ENCODE peak calls at places on chromosomes 12 and 14, in seven cellular contexts. One of them, this sample, is unnamed.
A peak's percentile ranks its signal among the peaks of the same experiment; 100 is the strongest.

GRCh38 chr12:4830568-4830967 is 79.1 kb upstream of the KCNA1 start:
- DNase-seq in HCT116: no peak
- DNase-seq in psoas muscle: no peak
- DNase-seq in tibial nerve: no peak
- DNase-seq in A549: no peak
- DNase-seq in esophagus squamous epithelium: no peak
- DNase-seq in coronary artery: no peak
- DNase-seq in this sample: no peak

GRCh38 chr14:69572634-69573135 is 2.0 kb downstream of the CCDC177 start:
- DNase-seq in HCT116: no peak
- DNase-seq in psoas muscle: no peak
- DNase-seq in tibial nerve: no peak
- DNase-seq in A549: no peak
- DNase-seq in esophagus squamous epithelium: no peak
- DNase-seq in coronary artery: no peak
- DNase-seq in this sample: no peak

GRCh38 chr12:103645202-103645601 is 58.1 kb downstream of the STAB2 start:
- DNase-seq in HCT116: no peak
- DNase-seq in psoas muscle: no peak
- DNase-seq in tibial nerve: no peak
- DNase-seq in A549: no peak
- DNase-seq in esophagus squamous epithelium: no peak
- DNase-seq in coronary artery: no peak
- DNase-seq in this sample: no peak

GRCh38 chr14:89576132-89576923 is 159.3 kb upstream of the FOXN3 start:
- DNase-seq in HCT116: no peak
- DNase-seq in psoas muscle: no peak
- DNase-seq in tibial nerve: no peak
- DNase-seq in A549: no peak
- DNase-seq in esophagus squamous epithelium: no peak
- DNase-seq in coronary artery: no peak
- DNase-seq in this sample: no peak

GRCh38 chr12:1912580-1913376 is 5.7 kb downstream of the CACNA2D4 start:
- DNase-seq in HCT116: no peak
- DNase-seq in psoas muscle: no peak
- DNase-seq in tibial nerve: peak; percentile 2
- DNase-seq in A549: no peak
- DNase-seq in esophagus squamous epithelium: no peak
- DNase-seq in coronary artery: peak; percentile 70
- DNase-seq in this sample: no peak

GRCh38 chr14:70098257-70098809 is 90.4 kb downstream of the SLC8A3 start:
- DNase-seq in HCT116: no peak
- DNase-seq in psoas muscle: no peak
- DNase-seq in tibial nerve: no peak
- DNase-seq in A549: no peak
- DNase-seq in esophagus squamous epithelium: no peak
- DNase-seq in coronary artery: no peak
- DNase-seq in this sample: no peak

GRCh38 chr14:75724414-75725204 is 63.6 kb downstream of the TTLL5 start:
- DNase-seq in HCT116: no peak
- DNase-seq in psoas muscle: peak; percentile 49
- DNase-seq in tibial nerve: no peak
- DNase-seq in A549: no peak
- DNase-seq in esophagus squamous epithelium: no peak
- DNase-seq in coronary artery: no peak
- DNase-seq in this sample: no peak

GRCh38 chr12:75560167-75560566 is 48.8 kb upstream of the KRR1 start:
- DNase-seq in HCT116: no peak
- DNase-seq in psoas muscle: no peak
- DNase-seq in tibial nerve: no peak
- DNase-seq in A549: peak; percentile 9
- DNase-seq in esophagus squamous epithelium: no peak
- DNase-seq in coronary artery: no peak
- DNase-seq in this sample: no peak

GRCh38 chr14:33480589-33481184 is 470.2 kb downstream of the EGLN3 start:
- DNase-seq in HCT116: no peak
- DNase-seq in psoas muscle: no peak
- DNase-seq in tibial nerve: no peak
- DNase-seq in A549: no peak
- DNase-seq in esophagus squamous epithelium: no peak
- DNase-seq in coronary artery: no peak
- DNase-seq in this sample: no peak

GRCh38 chr14:36485773-36486172 is 34.3 kb downstream of the NKX2-1 start:
- DNase-seq in HCT116: no peak
- DNase-seq in psoas muscle: no peak
- DNase-seq in tibial nerve: no peak
- DNase-seq in A549: no peak
- DNase-seq in esophagus squamous epithelium: no peak
- DNase-seq in coronary artery: no peak
- DNase-seq in this sample: no peak

GRCh38 chr14:105733081-105734065 is 207.0 kb downstream of the TMEM121 start:
- DNase-seq in HCT116: no peak
- DNase-seq in psoas muscle: no peak
- DNase-seq in tibial nerve: no peak
- DNase-seq in A549: no peak
- DNase-seq in esophagus squamous epithelium: no peak
- DNase-seq in coronary artery: peak; percentile 28
- DNase-seq in this sample: no peak

GRCh38 chr12:1318327-1319031 is 275.9 kb downstream of the FBXL14 start:
- DNase-seq in HCT116: no peak
- DNase-seq in psoas muscle: no peak
- DNase-seq in tibial nerve: no peak
- DNase-seq in A549: no peak
- DNase-seq in esophagus squamous epithelium: no peak
- DNase-seq in coronary artery: no peak
- DNase-seq in this sample: no peak

GRCh38 chr12:92550661-92551060 is 152.1 kb upstream of the PLEKHG7 start:
- DNase-seq in HCT116: no peak
- DNase-seq in psoas muscle: no peak
- DNase-seq in tibial nerve: no peak
- DNase-seq in A549: no peak
- DNase-seq in esophagus squamous epithelium: no peak
- DNase-seq in coronary artery: no peak
- DNase-seq in this sample: no peak

GRCh38 chr12:67766370-67766769 is 117.8 kb downstream of the DYRK2 start:
- DNase-seq in HCT116: no peak
- DNase-seq in psoas muscle: no peak
- DNase-seq in tibial nerve: no peak
- DNase-seq in A549: no peak
- DNase-seq in esophagus squamous epithelium: no peak
- DNase-seq in coronary artery: no peak
- DNase-seq in this sample: no peak

GRCh38 chr12:93741741-93742085 is 64.5 kb downstream of the CRADD start:
- DNase-seq in HCT116: no peak
- DNase-seq in psoas muscle: no peak
- DNase-seq in tibial nerve: peak; percentile 23
- DNase-seq in A549: peak; percentile 29
- DNase-seq in esophagus squamous epithelium: no peak
- DNase-seq in coronary artery: no peak
- DNase-seq in this sample: peak; percentile 24
- H3K4me3 ChIP-seq in HCT116: peak overlapping the region; percentile 64
- H3K4me3 ChIP-seq in psoas muscle: peak overlapping the region; percentile 81
- H3K4me3 ChIP-seq in tibial nerve: peak overlapping the region; percentile 64
- H3K4me3 ChIP-seq in A549: peak overlapping the region; percentile 59
- H3K4me3 ChIP-seq in esophagus squamous epithelium: peak overlapping the region; percentile 82
- H3K4me3 ChIP-seq in coronary artery: peak overlapping the region; percentile 79
- H3K4me3 ChIP-seq in this sample: peak overlapping the region; percentile 83

DNA sequence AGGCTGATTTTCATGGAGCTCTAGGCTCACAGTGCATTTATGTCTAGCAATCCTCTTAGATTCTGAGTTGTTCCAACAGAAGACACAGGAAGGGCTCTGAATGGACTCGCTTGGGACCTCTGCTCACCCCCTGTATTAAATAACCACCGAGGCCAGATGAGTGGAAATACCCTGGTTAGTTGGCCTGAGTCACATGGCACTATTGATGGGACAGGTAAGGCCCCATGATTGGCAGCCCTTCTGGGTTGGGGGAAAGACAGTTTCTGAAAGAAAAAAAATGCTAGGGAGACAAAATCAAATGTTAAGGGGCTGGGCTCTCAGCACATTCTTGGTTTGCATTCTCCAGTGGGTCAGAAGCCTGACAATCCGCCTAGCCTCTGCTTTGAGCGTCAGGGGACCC is 14.8 kb downstream of the DGLUCY start:
- DNase-seq in HCT116: no peak
- DNase-seq in psoas muscle: no peak
- DNase-seq in tibial nerve: no peak
- DNase-seq in A549: no peak
- DNase-seq in esophagus squamous epithelium: no peak
- DNase-seq in coronary artery: no peak
- DNase-seq in this sample: no peak
- H3K27ac ChIP-seq in HCT116: no peak overlapping the region
- H3K27ac ChIP-seq in psoas muscle: peak overlapping the region; percentile 90
- H3K27ac ChIP-seq in tibial nerve: no peak overlapping the region
- H3K27ac ChIP-seq in A549: no peak overlapping the region
- H3K27ac ChIP-seq in esophagus squamous epithelium: peak overlapping the region; percentile 78
- H3K27ac ChIP-seq in coronary artery: no peak overlapping the region
- H3K27ac ChIP-seq in this sample: no peak overlapping the region

DNA sequence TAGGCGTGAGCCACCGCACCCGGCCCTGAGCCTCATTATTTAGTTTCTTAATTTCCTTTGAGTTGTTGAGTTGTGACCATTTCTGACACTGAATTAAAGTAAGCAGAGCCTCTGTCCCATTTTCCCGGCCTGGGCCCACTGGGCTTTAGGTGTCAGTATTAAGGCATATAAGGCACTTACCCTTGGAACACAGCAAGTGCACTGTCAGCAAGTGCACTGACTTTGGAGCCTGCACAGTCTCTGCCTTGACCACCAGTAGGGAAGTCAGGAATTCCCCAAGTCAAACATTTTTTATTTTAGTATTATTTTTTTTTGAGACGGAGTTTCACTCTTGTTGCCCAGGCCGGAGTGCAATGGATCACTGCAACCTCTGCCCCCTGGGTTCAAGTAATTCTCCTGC is 56.6 kb downstream of the MAX start:
- DNase-seq in HCT116: no peak
- DNase-seq in psoas muscle: no peak
- DNase-seq in tibial nerve: no peak
- DNase-seq in A549: no peak
- DNase-seq in esophagus squamous epithelium: no peak
- DNase-seq in coronary artery: no peak
- DNase-seq in this sample: no peak
- H3K4me3 ChIP-seq in HCT116: no peak overlapping the region
- H3K4me3 ChIP-seq in psoas muscle: no peak overlapping the region
- H3K4me3 ChIP-seq in tibial nerve: no peak overlapping the region
- H3K4me3 ChIP-seq in A549: no peak overlapping the region
- H3K4me3 ChIP-seq in esophagus squamous epithelium: no peak overlapping the region
- H3K4me3 ChIP-seq in coronary artery: no peak overlapping the region
- H3K4me3 ChIP-seq in this sample: no peak overlapping the region

GRCh38 chr14:21042918-21043317 is 756 bp downstream of the RNASE7 start:
- DNase-seq in HCT116: no peak
- DNase-seq in psoas muscle: peak; percentile 52
- DNase-seq in tibial nerve: no peak
- DNase-seq in A549: no peak
- DNase-seq in esophagus squamous epithelium: no peak
- DNase-seq in coronary artery: no peak
- DNase-seq in this sample: no peak

GRCh38 chr14:21040370-21040925 is 1.7 kb upstream of the RNASE7 start:
- DNase-seq in HCT116: no peak
- DNase-seq in psoas muscle: no peak
- DNase-seq in tibial nerve: no peak
- DNase-seq in A549: no peak
- DNase-seq in esophagus squamous epithelium: no peak
- DNase-seq in coronary artery: no peak
- DNase-seq in this sample: no peak

GRCh38 chr14:21041676-21042433 is at the start of gene RNASE7:
- DNase-seq in HCT116: no peak
- DNase-seq in psoas muscle: peak; percentile 83
- DNase-seq in tibial nerve: no peak
- DNase-seq in A549: no peak
- DNase-seq in esophagus squamous epithelium: no peak
- DNase-seq in coronary artery: no peak
- DNase-seq in this sample: no peak

GRCh38 chr14:21044106-21044618 is 2.0 kb downstream of the RNASE7 start:
- DNase-seq in HCT116: no peak
- DNase-seq in psoas muscle: peak; percentile 73
- DNase-seq in tibial nerve: no peak
- DNase-seq in A549: no peak
- DNase-seq in esophagus squamous epithelium: no peak
- DNase-seq in coronary artery: no peak
- DNase-seq in this sample: no peak

GRCh38 chr14:21043387-21044105 is 1.4 kb downstream of the RNASE7 start:
- DNase-seq in HCT116: no peak
- DNase-seq in psoas muscle: no peak
- DNase-seq in tibial nerve: no peak
- DNase-seq in A549: no peak
- DNase-seq in esophagus squamous epithelium: no peak
- DNase-seq in coronary artery: no peak
- DNase-seq in this sample: no peak
- H3K27ac ChIP-seq in HCT116: no peak overlapping the region
- H3K27ac ChIP-seq in psoas muscle: peak overlapping the region; percentile 73
- H3K27ac ChIP-seq in tibial nerve: no peak overlapping the region
- H3K27ac ChIP-seq in A549: no peak overlapping the region
- H3K27ac ChIP-seq in esophagus squamous epithelium: peak overlapping the region; percentile 19
- H3K27ac ChIP-seq in coronary artery: no peak overlapping the region
- H3K27ac ChIP-seq in this sample: no peak overlapping the region

GRCh38 chr14:60652674-60653387 is 3.6 kb upstream of the SIX1 start:
- DNase-seq in HCT116: no peak
- DNase-seq in psoas muscle: no peak
- DNase-seq in tibial nerve: no peak
- DNase-seq in A549: no peak
- DNase-seq in esophagus squamous epithelium: no peak
- DNase-seq in coronary artery: no peak
- DNase-seq in this sample: no peak
- H3K4me3 ChIP-seq in HCT116: no peak overlapping the region
- H3K4me3 ChIP-seq in psoas muscle: peak overlapping the region; percentile 91
- H3K4me3 ChIP-seq in tibial nerve: peak overlapping the region; percentile 6
- H3K4me3 ChIP-seq in A549: no peak overlapping the region
- H3K4me3 ChIP-seq in esophagus squamous epithelium: peak overlapping the region; percentile 27
- H3K4me3 ChIP-seq in coronary artery: peak overlapping the region; percentile 14
- H3K4me3 ChIP-seq in this sample: no peak overlapping the region

GRCh38 chr12:27595231-27595642 is 71.2 kb downstream of the PPFIBP1 start:
- DNase-seq in HCT116: no peak
- DNase-seq in psoas muscle: peak; percentile 63
- DNase-seq in tibial nerve: peak; percentile 92
- DNase-seq in A549: no peak
- DNase-seq in esophagus squamous epithelium: no peak
- DNase-seq in coronary artery: no peak
- DNase-seq in this sample: no peak
- H3K27ac ChIP-seq in HCT116: no peak overlapping the region
- H3K27ac ChIP-seq in psoas muscle: peak overlapping the region; percentile 23
- H3K27ac ChIP-seq in tibial nerve: no peak overlapping the region
- H3K27ac ChIP-seq in A549: no peak overlapping the region
- H3K27ac ChIP-seq in esophagus squamous epithelium: peak overlapping the region; percentile 42
- H3K27ac ChIP-seq in coronary artery: peak overlapping the region; percentile 75
- H3K27ac ChIP-seq in this sample: no peak overlapping the region

DNA sequence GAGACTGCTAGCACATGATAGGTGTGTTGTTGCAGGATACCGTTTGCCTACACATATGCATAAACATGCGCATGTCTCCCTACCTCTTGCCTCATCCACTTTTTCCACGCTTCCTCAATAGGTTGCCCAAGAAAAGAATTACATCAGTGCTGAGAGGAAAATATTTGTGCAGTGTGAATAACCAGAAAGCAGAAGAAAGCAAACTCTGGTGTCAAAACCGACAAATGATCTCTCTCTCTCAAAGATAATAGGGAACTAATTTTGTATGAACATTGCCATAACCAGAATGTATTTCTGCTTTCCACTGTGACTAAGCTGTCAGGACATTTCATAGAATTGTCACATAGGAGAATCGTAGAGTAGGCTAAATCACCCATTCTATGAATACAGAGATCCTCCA is 1.3 kb downstream of the CLEC7A start:
- DNase-seq in HCT116: no peak
- DNase-seq in psoas muscle: no peak
- DNase-seq in tibial nerve: peak; percentile 53
- DNase-seq in A549: no peak
- DNase-seq in esophagus squamous epithelium: no peak
- DNase-seq in coronary artery: no peak
- DNase-seq in this sample: no peak
- H3K4me3 ChIP-seq in HCT116: no peak overlapping the region
- H3K4me3 ChIP-seq in psoas muscle: no peak overlapping the region
- H3K4me3 ChIP-seq in tibial nerve: peak overlapping the region; percentile 26
- H3K4me3 ChIP-seq in A549: no peak overlapping the region
- H3K4me3 ChIP-seq in esophagus squamous epithelium: peak overlapping the region; percentile 60
- H3K4me3 ChIP-seq in coronary artery: peak overlapping the region; percentile 44
- H3K4me3 ChIP-seq in this sample: no peak overlapping the region

This sample was measured in naive thymus-derived CD4-positive, alpha-beta T cell.